ENCODE peak calls at places on chromosome 7, in six cellular contexts. G is HepG2, C is HCT116, D is K562, F is GM12878, S is upper lobe of left lung. V is an unnamed sample.

GRCh38 chr7:47572101-47572460 is 9.8 kb downstream of the TNS3 start:
- ATAC-seq in G (no peak), D (peak), C (no peak), F (no peak), S (no peak), V (no peak)

GRCh38 chr7:51249187-51249945 is 67.2 kb downstream of the COBL start:
- ATAC-seq in C (peak), G (no peak), S (no peak), F (no peak), D (no peak), V (no peak)

GRCh38 chr7:52071744-52072143 is 755.1 kb upstream of the COBL start:
- ATAC-seq in G (no peak), S (no peak), C (no peak), D (no peak), F (no peak), V (no peak)

GRCh38 chr7:98286093-98286525 is 4.6 kb downstream of the BRI3 start:
- ATAC-seq in F (no peak), S (peak), C (peak), G (peak), D (peak), V (peak)

GRCh38 chr7:4168556-4168955 is 513.5 kb upstream of the FOXK1 start:
- ATAC-seq in F (no peak), D (no peak), S (no peak), C (no peak), G (no peak), V (no peak)

GRCh38 chr7:81616951-81617350 is 152.9 kb downstream of the HGF start:
- ATAC-seq in S (no peak), D (no peak), C (no peak), F (peak), G (no peak), V (no peak)

GRCh38 chr7:26284995-26285632 is 6.5 kb upstream of the SNX10 start:
- ATAC-seq in C (peak), S (no peak), F (peak), G (peak), D (peak), V (no peak)

GRCh38 chr7:22127835-22128527 is 182.3 kb upstream of the CDCA7L start:
- ATAC-seq in F (no peak), G (no peak), C (no peak), D (no peak), S (no peak), V (peak)

GRCh38 chr7:156950381-156950858 is 908 bp downstream of the NOM1 start:
- ATAC-seq in F (no peak), S (no peak), D (peak), G (no peak), C (peak), V (no peak)

GRCh38 chr7:31000161-31000693 is 36.5 kb downstream of the GHRHR start:
- ATAC-seq in G (no peak), C (no peak), S (peak), F (no peak), D (no peak), V (no peak)

GRCh38 chr7:80783688-80784327 is 135.0 kb downstream of the SEMA3C start:
- ATAC-seq in G (no peak), S (no peak), D (no peak), C (no peak), F (no peak), V (no peak)

GRCh38 chr7:135539629-135540028 is 18.1 kb upstream of the NUP205 start:
- ATAC-seq in S (no peak), C (no peak), F (no peak), G (peak), D (no peak), V (no peak)

GRCh38 chr7:79357101-79357500 is 96.4 kb downstream of the MAGI2 start:
- ATAC-seq in F (no peak), G (no peak), C (no peak), D (no peak), S (no peak), V (no peak)

GRCh38 chr7:111101856-111102646 is 11.1 kb downstream of the LRRN3 start:
- ATAC-seq in G (no peak), C (no peak), F (no peak), S (no peak), D (no peak), V (no peak)

GRCh38 chr7:191105-192034 is 1.0 kb upstream of the FAM20C start:
- ATAC-seq in S (peak), C (no peak), D (no peak), F (no peak), G (no peak), V (peak)

GRCh38 chr7:50661345-50662058 is 96.3 kb upstream of the DDC start:
- ATAC-seq in F (peak), D (no peak), G (no peak), C (no peak), S (no peak), V (no peak)

GRCh38 chr7:146922777-146923176 is 806.2 kb downstream of the CNTNAP2 start:
- ATAC-seq in C (no peak), F (no peak), D (no peak), G (no peak), S (no peak), V (no peak)

GRCh38 chr7:135343361-135343760 is 109.7 kb downstream of the STRA8 start:
- ATAC-seq in C (no peak), D (no peak), G (no peak), S (no peak), F (no peak), V (no peak)

GRCh38 chr7:155291045-155291530 is 6.6 kb upstream of the INSIG1 start:
- ATAC-seq in S (peak), C (peak), D (peak), F (no peak), G (peak), V (peak)

GRCh38 chr7:46178685-46179084 is 257.6 kb upstream of the IGFBP3 start:
- ATAC-seq in D (no peak), C (no peak), S (no peak), F (no peak), G (no peak), V (peak)

GRCh38 chr7:23191022-23191421 is 9.2 kb downstream of the NUP42 start:
- ATAC-seq in C (no peak), S (no peak), F (peak), D (peak), G (peak), V (no peak)

GRCh38 chr7:74379938-74380337 is 73.8 kb upstream of the GTF2IRD1 start:
- ATAC-seq in G (no peak), F (no peak), D (no peak), C (no peak), S (no peak), V (peak)

GRCh38 chr7:35722054-35722849 is 27.3 kb upstream of the HERPUD2 start:
- ATAC-seq in C (no peak), G (no peak), S (no peak), F (peak), D (no peak), V (no peak)

GRCh38 chr7:55254242-55254595 is 110.9 kb upstream of the LANCL2 start:
- ATAC-seq in D (no peak), C (no peak), F (no peak), G (peak), S (no peak), V (no peak)

GRCh38 chr7:55538538-55538937 is 33.8 kb downstream of the VOPP1 start:
- ATAC-seq in S (peak), F (no peak), C (no peak), G (no peak), D (no peak), V (no peak)

GRCh38 chr7:102189756-102190155 is 96.9 kb upstream of the SH2B2 start:
- ATAC-seq in C (no peak), S (no peak), G (no peak), D (no peak), F (no peak), V (no peak)

GRCh38 chr7:28623105-28623730 is 210.9 kb downstream of the CREB5 start:
- ATAC-seq in F (peak), S (no peak), D (no peak), G (no peak), C (no peak), V (no peak)

GRCh38 chr7:39414669-39415035 is 151.6 kb upstream of the YAE1 start:
- ATAC-seq in D (peak), S (no peak), C (no peak), F (no peak), G (peak), V (no peak)

GRCh38 chr7:73881352-73882059 is 20.5 kb downstream of the TMEM270 start:
- ATAC-seq in S (no peak), C (no peak), G (no peak), F (no peak), D (no peak), V (no peak)

GRCh38 chr7:1709900-1710299 is 39.8 kb downstream of the ELFN1 start:
- ATAC-seq in G (no peak), D (no peak), F (no peak), C (no peak), S (no peak), V (no peak)

GRCh38 chr7:128936798-128937197 is 929 bp upstream of the IRF5 start:
- ATAC-seq in F (no peak), G (no peak), S (no peak), D (no peak), C (no peak), V (no peak)

GRCh38 chr7:128937271-128937646 is 468 bp upstream of the IRF5 start:
- ATAC-seq in D (no peak), S (no peak), F (peak), G (no peak), C (no peak), V (no peak)

GRCh38 chr7:128938524-128939074 is 872 bp downstream of the IRF5 start:
- ATAC-seq in S (peak), C (peak), G (peak), D (no peak), F (peak), V (peak)

GRCh38 chr7:128939075-128939860 is 1.5 kb downstream of the IRF5 start:
- ATAC-seq in D (peak), F (peak), S (peak), G (peak), C (no peak), V (no peak)

DNA sequence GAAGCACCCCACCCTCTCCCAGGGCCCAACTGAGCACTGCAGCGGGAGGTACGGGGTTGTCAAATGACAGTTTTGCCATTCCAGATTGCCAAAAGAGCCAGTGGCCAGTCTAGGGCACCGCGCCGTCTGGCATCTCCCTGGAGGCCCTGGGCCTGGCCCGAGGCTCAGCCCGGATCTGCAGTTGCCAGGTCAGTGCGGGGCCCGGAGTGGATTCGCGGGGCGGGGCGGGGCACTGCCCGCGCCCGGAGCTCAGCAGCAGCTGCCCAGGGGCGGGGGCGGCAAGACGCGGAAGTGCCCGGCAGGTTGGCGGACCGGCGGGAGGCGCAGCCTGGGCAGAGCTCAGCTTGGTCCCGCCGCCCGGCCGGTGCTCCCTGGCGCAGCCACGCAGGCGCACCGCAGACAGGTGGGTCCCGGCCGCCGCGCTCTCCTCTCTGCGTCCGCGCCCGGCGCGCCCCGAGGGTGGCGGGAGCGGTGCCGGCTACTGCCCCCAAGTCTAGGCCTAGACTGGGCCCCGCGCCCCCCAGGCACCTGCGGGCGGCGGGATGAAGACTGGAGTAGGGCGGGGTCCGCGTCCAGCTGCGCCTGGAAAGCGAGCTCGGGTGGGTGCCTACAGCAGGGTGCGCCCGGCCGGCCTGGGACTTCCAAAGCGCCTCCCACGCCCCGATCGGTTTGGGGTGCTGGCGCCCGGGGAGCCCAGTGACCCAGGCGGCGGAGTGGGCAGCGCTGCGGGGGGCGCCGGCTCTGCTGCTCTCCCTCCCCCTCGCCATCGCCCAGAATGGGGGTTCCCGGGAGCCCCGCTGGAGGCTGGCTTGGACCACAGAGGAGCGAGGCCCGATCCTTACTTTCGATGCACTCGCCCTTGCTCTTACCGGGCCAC is at the start of gene IRF5:
- ATAC-seq in C (peak), F (peak), D (no peak), G (peak), S (peak), V (peak)
- TF ChIP-seq POLR2A in C (peak), F (peak), D (no peak), G (no peak), S (no peak), V (no peak)

GRCh38 chr7:100372694-100373093 is 593 bp upstream of the PILRA start:
- ATAC-seq in G (peak), S (no peak), C (no peak), F (no peak), D (peak), V (no peak)

GRCh38 chr7:100371561-100372171 is 1.6 kb upstream of the PILRA start:
- ATAC-seq in S (no peak), D (no peak), C (no peak), F (no peak), G (peak), V (no peak)

GRCh38 chr7:100373261-100373831 is at the start of gene PILRA:
- ATAC-seq in S (peak), F (no peak), C (no peak), D (peak), G (peak), V (peak)

GRCh38 chr7:100370746-100371145 is 2.5 kb upstream of the PILRA start:
- ATAC-seq in G (no peak), F (no peak), C (no peak), S (no peak), D (no peak), V (no peak)

GRCh38 chr7:100372256-100372655 is 1.0 kb upstream of the PILRA start:
- ATAC-seq in F (no peak), D (peak), G (peak), C (no peak), S (peak), V (peak)
- TF ChIP-seq POLR2AphosphoS5 in F (no peak), D (no peak), G (no peak), C (no peak), S (peak), V (no peak)

GRCh38 chr7:86411804-86412203 is 231.9 kb upstream of the GRM3 start:
- ATAC-seq in G (no peak), D (no peak), F (no peak), S (no peak), C (no peak), V (no peak)
- H3K27ac ChIP-seq in G (no peak), D (no peak), F (no peak), S (no peak), C (no peak), V (no peak)

GRCh38 chr7:116771640-116772039 is 90.7 kb upstream of the CAPZA2 start:
- ATAC-seq in F (no peak), D (no peak), C (no peak), G (no peak), S (peak), V (no peak)
- TF ChIP-seq POLR2A in F (no peak), D (no peak), C (no peak), G (no peak), S (no peak), V (no peak)

GRCh38 chr7:29918850-29919249 is 70.8 kb downstream of the SCRN1 start:
- ATAC-seq in F (no peak), G (no peak), S (no peak), D (no peak), C (no peak), V (no peak)

GRCh38 chr7:29919790-29920189 is 69.8 kb downstream of the SCRN1 start:
- ATAC-seq in C (no peak), D (no peak), G (no peak), S (no peak), F (no peak), V (no peak)

GRCh38 chr7:29915481-29916215 is 74.0 kb downstream of the SCRN1 start:
- ATAC-seq in D (no peak), S (no peak), G (peak), C (no peak), F (no peak), V (no peak)

GRCh38 chr7:29917583-29917982 is 72.0 kb downstream of the SCRN1 start:
- ATAC-seq in G (no peak), C (no peak), F (no peak), D (no peak), S (no peak), V (no peak)

GRCh38 chr7:29914180-29914579 is 75.4 kb downstream of the SCRN1 start:
- ATAC-seq in C (no peak), D (no peak), G (no peak), S (no peak), F (no peak), V (no peak)
- TF ChIP-seq POLR2AphosphoS5 in C (no peak), D (no peak), G (no peak), S (no peak), F (no peak), V (no peak)

GRCh38 chr7:40899151-40899550 is 764.3 kb downstream of the SUGCT start:
- ATAC-seq in C (no peak), G (no peak), F (no peak), D (no peak), S (no peak), V (peak)
- H3K27ac ChIP-seq in C (no peak), G (no peak), F (no peak), D (no peak), S (no peak), V (peak)

GRCh38 chr7:105876091-105876963 is at the start of gene ATXN7L1:
- ATAC-seq in D (peak), G (peak), S (peak), F (peak), C (peak), V (peak)
- TF ChIP-seq POLR2A in D (peak), G (peak), S (peak), F (peak), C (peak), V (peak)

DNA sequence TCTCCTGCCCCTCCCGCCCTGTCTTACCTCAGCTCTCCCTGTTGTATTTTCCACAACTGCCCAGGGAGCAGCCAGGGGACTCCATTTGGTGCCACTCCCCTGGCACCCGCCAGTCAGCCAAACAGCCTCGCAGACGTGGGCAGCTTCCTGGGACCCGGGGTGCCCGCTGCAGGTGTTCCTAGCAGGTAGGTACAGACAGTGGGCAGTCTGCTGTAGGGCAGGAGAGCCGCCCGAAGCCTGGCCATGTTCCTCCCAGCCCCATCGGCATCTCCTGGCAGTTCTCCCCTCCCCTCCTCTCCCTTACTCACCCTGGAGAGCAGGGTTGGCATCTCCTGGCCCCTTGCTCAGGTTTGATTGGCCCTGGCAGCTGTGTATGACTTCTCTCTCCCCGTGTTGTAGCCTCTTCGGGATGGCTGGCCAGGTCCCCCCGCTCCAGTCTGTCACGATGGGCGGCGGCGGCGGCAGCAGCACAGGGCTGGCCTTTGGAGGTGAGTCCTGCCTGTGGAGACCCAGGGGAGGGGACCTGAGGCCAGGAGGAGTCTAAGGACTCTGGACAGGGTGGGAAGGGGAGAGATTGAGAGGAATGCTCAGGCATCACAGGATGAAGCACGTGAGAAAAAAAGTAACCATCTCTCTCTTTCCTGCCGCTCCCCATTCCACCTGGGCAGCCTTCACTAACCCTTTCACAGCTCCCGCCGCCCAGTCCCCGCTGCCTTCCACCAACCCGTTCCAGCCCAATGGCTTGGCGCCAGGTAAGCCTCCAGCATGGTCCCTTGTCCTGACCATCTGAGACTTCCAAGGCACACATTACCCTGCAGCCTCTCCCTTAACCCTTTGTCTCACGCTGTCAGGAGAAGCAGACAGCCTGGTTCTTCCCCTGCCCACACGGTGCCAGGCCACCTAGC is 11.3 kb downstream of the SAP25 start:
- ATAC-seq in F (no peak), D (no peak), G (no peak), C (no peak), S (no peak), V (no peak)
- TF ChIP-seq POLR2AphosphoS5 in F (no peak), D (no peak), G (peak), C (no peak), S (no peak), V (no peak)

GRCh38 chr7:137440434-137440830 is 96.9 kb upstream of the PTN start:
- ATAC-seq in C (no peak), G (no peak), S (no peak), F (peak), D (no peak), V (no peak)
- H3K27ac ChIP-seq in C (no peak), G (no peak), S (no peak), F (no peak), D (no peak), V (no peak)

DNA sequence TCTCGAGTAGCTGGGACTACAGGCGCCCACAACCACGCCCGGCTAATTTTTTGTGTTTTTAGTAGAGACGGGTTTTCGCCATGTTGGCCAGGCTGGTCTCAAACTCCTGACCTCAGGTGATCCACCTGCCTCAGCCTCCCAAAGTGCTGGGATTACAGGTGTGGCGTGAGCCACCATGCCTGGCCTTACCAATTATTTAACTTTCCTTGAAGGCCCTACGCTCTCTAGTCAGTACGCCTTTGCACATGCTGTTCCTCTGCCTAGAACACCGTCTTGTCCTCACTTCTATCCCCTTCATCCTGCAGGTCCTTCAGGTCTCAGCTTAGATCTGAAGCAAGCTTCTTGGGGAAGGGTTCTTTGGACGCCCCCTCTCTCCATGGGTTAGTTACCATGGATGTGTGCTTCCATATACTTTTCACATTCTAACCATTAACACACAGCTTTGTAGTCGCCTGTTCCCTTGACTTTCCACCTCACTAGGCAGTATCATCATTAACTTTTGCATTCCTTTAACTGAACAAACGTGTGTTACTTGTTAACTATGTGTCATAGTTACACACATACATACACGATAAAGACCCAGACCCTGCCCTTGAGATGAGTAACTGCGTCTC is 592 bp upstream of the ATP6V1F start:
- ATAC-seq in C (peak), D (no peak), G (no peak), F (no peak), S (no peak), V (no peak)
- TF ChIP-seq POLR2A in C (no peak), D (no peak), G (no peak), F (no peak), S (no peak), V (no peak)

V was measured in gastroesophageal sphincter.